ENCODE peak calls at places on chromosome 11, in four cellular contexts. F is activated CD4-positive, CD25-positive, alpha-beta regulatory T cell; R is stimulated activated CD4-positive, alpha-beta T cell treated with anti-CD3 and anti-CD28 coated beads, Interleukin-12 subunit alpha, Interleukin-12 subunit beta, amount 100 ng/mL, for 48 hours; G is foreskin keratinocyte. O is an unnamed sample.
A peak's percentile ranks its signal among the peaks of the same experiment; 100 is the strongest.

GRCh38 chr11:86205415-86206268 is 38.9 kb upstream of the EED start:
- DNase-seq in R (no peak), F (no peak), G (no peak), O (no peak)

GRCh38 chr11:123531325-123531724 is 101.3 kb downstream of the GRAMD1B start:
- DNase-seq in F (no peak), G (no peak), R (no peak), O (no peak)

GRCh38 chr11:85758480-85759039 is 52.4 kb downstream of the SYTL2 start:
- DNase-seq in G (no peak), R (no peak), F (no peak), O (no peak)

GRCh38 chr11:112837162-112837826 is 123.9 kb upstream of the NCAM1 start:
- DNase-seq in G (no peak), R (no peak), F (no peak), O (no peak)

GRCh38 chr11:72239296-72239848 is 4.6 kb downstream of the PHOX2A start:
- DNase-seq in F (no peak), R (no peak), G (no peak), O (peak; percentile 68)

GRCh38 chr11:126920833-126921232 is 79.7 kb downstream of the KIRREL3 start:
- DNase-seq in R (no peak), F (no peak), G (no peak), O (no peak)

GRCh38 chr11:80929406-80929805 is 1488.6 kb upstream of the TENM4 start:
- DNase-seq in R (no peak), G (no peak), F (no peak), O (no peak)

GRCh38 chr11:45436966-45437365 is 150.8 kb upstream of the SYT13 start:
- DNase-seq in F (no peak), R (no peak), G (no peak), O (no peak)

GRCh38 chr11:69413993-69414392 is 67.5 kb upstream of the LINC01488 start:
- DNase-seq in F (no peak), G (no peak), R (no peak), O (no peak)

GRCh38 chr11:74371269-74372039 is 26.8 kb downstream of the PGM2L1 start:
- DNase-seq in G (peak; percentile 54), R (no peak), F (no peak), O (no peak)

GRCh38 chr11:45233121-45233803 is 52.9 kb downstream of the SYT13 start:
- DNase-seq in G (no peak), F (peak; percentile 17), R (peak; percentile 57), O (peak; percentile 72)

GRCh38 chr11:8586805-8587204 is 7.2 kb downstream of the STK33 start:
- DNase-seq in F (no peak), G (no peak), R (no peak), O (no peak)